ENCODE peak calls at places on chromosomes 4 and X, in four cellular contexts. I is iris pigment epithelial cell, D is cardiac fibroblast, N is fibroblast of lung. H is an unnamed sample.

GRCh38 chr4:111475001-111475400 is 670.3 kb upstream of the FAM241A start:
- DNase-seq in I (peak; percentile 54), D (peak; percentile 30), N (peak; percentile 28), H (no peak)

GRCh38 chrX:154022108-154022507 is 2.4 kb upstream of the IRAK1 start:
- DNase-seq in I (no peak), D (no peak), N (no peak), H (no peak)

GRCh38 chr4:175369087-175369486 is 443.0 kb downstream of the GPM6A start:
- DNase-seq in I (peak; percentile 89), D (no peak), N (peak; percentile 81), H (no peak)

GRCh38 chrX:39212456-39212855 is 411.2 kb downstream of the MID1IP1 start:
- DNase-seq in I (no peak), D (no peak), N (no peak), H (no peak)

GRCh38 chr4:148730766-148731165 is 288.6 kb upstream of the NR3C2 start:
- DNase-seq in I (peak; percentile 18), D (no peak), N (no peak), H (no peak)

GRCh38 chr4:100424376-100424775 is 93.4 kb downstream of the EMCN start:
- DNase-seq in I (no peak), D (no peak), N (no peak), H (no peak)

GRCh38 chr4:78346222-78346621 is 205.3 kb upstream of the ANXA3 start:
- DNase-seq in I (no peak), D (no peak), N (no peak), H (no peak)

GRCh38 chr4:156946508-156947197 is 24.9 kb downstream of the PDGFC start:
- DNase-seq in I (peak; percentile 100), D (peak; percentile 83), N (peak; percentile 99), H (peak; percentile 58)

GRCh38 chrX:129876734-129877395 is 29.1 kb upstream of the UTP14A start:
- DNase-seq in I (peak; percentile 61), D (peak; percentile 10), N (peak; percentile 82), H (peak; percentile 40)

GRCh38 chr4:15756361-15756861 is 21.7 kb upstream of the CD38 start:
- DNase-seq in I (peak; percentile 73), D (peak; percentile 34), N (peak; percentile 72), H (peak; percentile 95)

GRCh38 chr4:155674669-155675071 is 8.0 kb downstream of the GUCY1A1 start:
- DNase-seq in I (no peak), D (no peak), N (no peak), H (no peak)

GRCh38 chr4:33649015-33649414 is 2595.3 kb downstream of the ARAP2 start:
- DNase-seq in I (peak; percentile 20), D (peak; percentile 71), N (peak; percentile 9), H (peak; percentile 60)

GRCh38 chrX:154019061-154019621 is 561 bp downstream of the IRAK1 start:
- DNase-seq in I (no peak), D (no peak), N (no peak), H (no peak)

GRCh38 chr4:89298160-89298559 is 9.4 kb downstream of the GPRIN3 start:
- DNase-seq in I (no peak), D (no peak), N (no peak), H (no peak)

GRCh38 chr4:165686756-165687155 is 186.3 kb upstream of the TLL1 start:
- DNase-seq in I (no peak), D (no peak), N (no peak), H (no peak)

GRCh38 chr4:99645036-99645435 is 12.6 kb downstream of the C4orf54 start:
- DNase-seq in I (no peak), D (no peak), N (no peak), H (no peak)